ENCODE peak calls at places on chromosome 17, in five cellular contexts. One of them, this sample, is unnamed.

GRCh38 chr17:41738077-41738800 is 3.8 kb upstream of the HAP1 start:
- DNase-seq in kidney glomerular epithelial cell: peak
- DNase-seq in CD8-positive, alpha-beta memory T cell: peak
- DNase-seq in nephron progenitor cell: peak
- DNase-seq in sciatic nerve: peak
- DNase-seq in this sample: peak

GRCh38 chr17:79931517-79932309 is 92.5 kb upstream of the CBX4 start:
- DNase-seq in kidney glomerular epithelial cell: peak
- DNase-seq in CD8-positive, alpha-beta memory T cell: no peak
- DNase-seq in nephron progenitor cell: no peak
- DNase-seq in sciatic nerve: no peak
- DNase-seq in this sample: no peak

GRCh38 chr17:69949931-69950330 is 125.1 kb upstream of the KCNJ16 start:
- DNase-seq in sciatic nerve: no peak
- DNase-seq in CD8-positive, alpha-beta memory T cell: no peak
- DNase-seq in nephron progenitor cell: no peak
- DNase-seq in kidney glomerular epithelial cell: no peak
- DNase-seq in this sample: no peak

GRCh38 chr17:17108681-17109049 is 66.4 kb downstream of the MPRIP start:
- DNase-seq in nephron progenitor cell: no peak
- DNase-seq in CD8-positive, alpha-beta memory T cell: peak
- DNase-seq in kidney glomerular epithelial cell: no peak
- DNase-seq in sciatic nerve: no peak
- DNase-seq in this sample: peak

GRCh38 chr17:37043201-37043600 is 94.4 kb downstream of the AATF start:
- DNase-seq in sciatic nerve: no peak
- DNase-seq in nephron progenitor cell: no peak
- DNase-seq in CD8-positive, alpha-beta memory T cell: no peak
- DNase-seq in kidney glomerular epithelial cell: no peak
- DNase-seq in this sample: no peak

GRCh38 chr17:50290074-50290702 is 15.9 kb downstream of the TMEM92 start:
- DNase-seq in nephron progenitor cell: no peak
- DNase-seq in kidney glomerular epithelial cell: peak
- DNase-seq in sciatic nerve: no peak
- DNase-seq in CD8-positive, alpha-beta memory T cell: no peak
- DNase-seq in this sample: no peak

GRCh38 chr17:7046127-7046724 is 2.3 kb upstream of the SLC16A11 start:
- DNase-seq in CD8-positive, alpha-beta memory T cell: peak
- DNase-seq in sciatic nerve: no peak
- DNase-seq in kidney glomerular epithelial cell: no peak
- DNase-seq in nephron progenitor cell: peak
- DNase-seq in this sample: peak

GRCh38 chr17:27878776-27879562 is 14.2 kb downstream of the LYRM9 start:
- DNase-seq in nephron progenitor cell: no peak
- DNase-seq in kidney glomerular epithelial cell: no peak
- DNase-seq in CD8-positive, alpha-beta memory T cell: peak
- DNase-seq in sciatic nerve: no peak
- DNase-seq in this sample: no peak

GRCh38 chr17:39974433-39974832 is 6.2 kb upstream of the PSMD3 start:
- DNase-seq in nephron progenitor cell: no peak
- DNase-seq in CD8-positive, alpha-beta memory T cell: peak
- DNase-seq in kidney glomerular epithelial cell: no peak
- DNase-seq in sciatic nerve: no peak
- DNase-seq in this sample: no peak

GRCh38 chr17:68184816-68185436 is 62.9 kb upstream of the AMZ2 start:
- DNase-seq in CD8-positive, alpha-beta memory T cell: peak
- DNase-seq in nephron progenitor cell: no peak
- DNase-seq in sciatic nerve: no peak
- DNase-seq in kidney glomerular epithelial cell: no peak
- DNase-seq in this sample: no peak

GRCh38 chr17:74750039-74750326 is 1.6 kb downstream of the NHERF1 start:
- DNase-seq in nephron progenitor cell: no peak
- DNase-seq in sciatic nerve: no peak
- DNase-seq in CD8-positive, alpha-beta memory T cell: no peak
- DNase-seq in kidney glomerular epithelial cell: no peak
- DNase-seq in this sample: no peak

GRCh38 chr17:74512041-74512440 is 19.2 kb downstream of the CD300LB start:
- DNase-seq in CD8-positive, alpha-beta memory T cell: no peak
- DNase-seq in nephron progenitor cell: no peak
- DNase-seq in kidney glomerular epithelial cell: no peak
- DNase-seq in sciatic nerve: no peak
- DNase-seq in this sample: no peak

GRCh38 chr17:50317121-50317520 is 28.8 kb upstream of the XYLT2 start:
- DNase-seq in CD8-positive, alpha-beta memory T cell: no peak
- DNase-seq in kidney glomerular epithelial cell: no peak
- DNase-seq in sciatic nerve: no peak
- DNase-seq in nephron progenitor cell: no peak
- DNase-seq in this sample: no peak

GRCh38 chr17:78973792-78974520 is 5.8 kb downstream of the LGALS3BP start:
- DNase-seq in CD8-positive, alpha-beta memory T cell: no peak
- DNase-seq in nephron progenitor cell: no peak
- DNase-seq in sciatic nerve: no peak
- DNase-seq in kidney glomerular epithelial cell: no peak
- DNase-seq in this sample: no peak

GRCh38 chr17:3528604-3529511 is 28.8 kb downstream of the TRPV3 start:
- DNase-seq in sciatic nerve: peak
- DNase-seq in nephron progenitor cell: no peak
- DNase-seq in CD8-positive, alpha-beta memory T cell: no peak
- DNase-seq in kidney glomerular epithelial cell: no peak
- DNase-seq in this sample: no peak

GRCh38 chr17:20315321-20315720 is 152.0 kb downstream of the LGALS9B start:
- DNase-seq in kidney glomerular epithelial cell: no peak
- DNase-seq in nephron progenitor cell: no peak
- DNase-seq in sciatic nerve: no peak
- DNase-seq in CD8-positive, alpha-beta memory T cell: no peak
- DNase-seq in this sample: no peak

GRCh38 chr17:81295678-81296381 is 723 bp upstream of the SLC38A10 start:
- DNase-seq in sciatic nerve: no peak
- DNase-seq in nephron progenitor cell: no peak
- DNase-seq in CD8-positive, alpha-beta memory T cell: peak
- DNase-seq in kidney glomerular epithelial cell: peak
- DNase-seq in this sample: peak

GRCh38 chr17:75457047-75457654 is 716 bp downstream of the TMEM94 start:
- DNase-seq in sciatic nerve: peak
- DNase-seq in nephron progenitor cell: peak
- DNase-seq in CD8-positive, alpha-beta memory T cell: no peak
- DNase-seq in kidney glomerular epithelial cell: no peak
- DNase-seq in this sample: peak

GRCh38 chr17:69575346-69575761 is 160.9 kb downstream of the MAP2K6 start:
- DNase-seq in nephron progenitor cell: no peak
- DNase-seq in sciatic nerve: no peak
- DNase-seq in kidney glomerular epithelial cell: peak
- DNase-seq in CD8-positive, alpha-beta memory T cell: no peak
- DNase-seq in this sample: no peak

GRCh38 chr17:61467416-61468262 is 15.4 kb downstream of the TBX4 start:
- DNase-seq in nephron progenitor cell: peak
- DNase-seq in CD8-positive, alpha-beta memory T cell: no peak
- DNase-seq in sciatic nerve: peak
- DNase-seq in kidney glomerular epithelial cell: no peak
- DNase-seq in this sample: peak

GRCh38 chr17:63433746-63434591 is 12.1 kb downstream of the CYB561 start:
- DNase-seq in kidney glomerular epithelial cell: no peak
- DNase-seq in CD8-positive, alpha-beta memory T cell: no peak
- DNase-seq in sciatic nerve: peak
- DNase-seq in nephron progenitor cell: no peak
- DNase-seq in this sample: no peak

GRCh38 chr17:37518816-37519215 is 29.1 kb downstream of the DUSP14 start:
- DNase-seq in nephron progenitor cell: no peak
- DNase-seq in CD8-positive, alpha-beta memory T cell: no peak
- DNase-seq in kidney glomerular epithelial cell: no peak
- DNase-seq in sciatic nerve: no peak
- DNase-seq in this sample: no peak

GRCh38 chr17:47708864-47709541 is 15.0 kb downstream of the TBKBP1 start:
- DNase-seq in CD8-positive, alpha-beta memory T cell: no peak
- DNase-seq in nephron progenitor cell: no peak
- DNase-seq in kidney glomerular epithelial cell: no peak
- DNase-seq in sciatic nerve: no peak
- DNase-seq in this sample: peak

GRCh38 chr17:75151893-75152292 is 2.4 kb downstream of the JPT1 start:
- DNase-seq in CD8-positive, alpha-beta memory T cell: no peak
- DNase-seq in sciatic nerve: no peak
- DNase-seq in nephron progenitor cell: no peak
- DNase-seq in kidney glomerular epithelial cell: no peak
- DNase-seq in this sample: peak